ENCODE peak calls at places on chromosome X, in six cellular contexts. Q is fibroblast of the aortic adventitia, Y is HFF-Myc, J is psoas muscle, Z is colonic mucosa, F is choroid plexus epithelial cell. G is an unnamed sample.

GRCh38 chrX:11193035-11193469 is 81.9 kb downstream of the HCCS start:
- DNase-seq in Z (no peak), Y (peak; percentile 6), F (peak; percentile 24), Q (peak; percentile 47), J (no peak), G (peak; percentile 50)

GRCh38 chrX:130264573-130264972 is 4.1 kb downstream of the ZNF280C start:
- DNase-seq in J (no peak), Y (no peak), Z (no peak), F (peak; percentile 38), Q (peak; percentile 23), G (peak; percentile 20)

GRCh38 chrX:107710617-107711391 is 64.8 kb downstream of the TSC22D3 start:
- DNase-seq in J (peak; percentile 48), Q (peak; percentile 92), Y (peak; percentile 69), F (peak; percentile 97), Z (no peak), G (peak; percentile 97)

GRCh38 chrX:42127563-42127962 is 204.2 kb upstream of the CASK start:
- DNase-seq in F (no peak), Z (no peak), J (no peak), Q (no peak), Y (no peak), G (no peak)

GRCh38 chrX:155068165-155068564 is 2.8 kb downstream of the CMC4 start:
- DNase-seq in F (peak; percentile 63), Z (no peak), Y (peak; percentile 32), J (no peak), Q (peak; percentile 38), G (peak; percentile 49)

GRCh38 chrX:141924293-141924692 is 20.6 kb downstream of the MAGEC1 start:
- DNase-seq in Z (no peak), J (no peak), Q (no peak), Y (no peak), F (no peak), G (no peak)

GRCh38 chrX:107718156-107718621 is 57.4 kb downstream of the TSC22D3 start:
- DNase-seq in Z (peak; percentile 90), F (peak; percentile 92), Y (peak; percentile 33), Q (peak; percentile 89), J (peak; percentile 75), G (peak; percentile 90)

GRCh38 chrX:25079020-25079419 is 63.3 kb upstream of the ARX start:
- DNase-seq in Y (no peak), Z (no peak), J (no peak), Q (no peak), F (no peak), G (no peak)

GRCh38 chrX:72011734-72012133 is 101.1 kb downstream of the NHSL2 start:
- DNase-seq in J (no peak), Q (no peak), Y (no peak), F (no peak), Z (no peak), G (no peak)

GRCh38 chrX:21374994-21375794 is 976 bp downstream of the CNKSR2 start:
- DNase-seq in Z (no peak), Y (no peak), J (peak; percentile 47), F (no peak), Q (no peak), G (no peak)

GRCh38 chrX:39726810-39727209 is 370.9 kb downstream of the BCOR start:
- DNase-seq in Z (no peak), Q (peak; percentile 58), F (no peak), Y (peak; percentile 50), J (no peak), G (peak; percentile 74)

GRCh38 chrX:74514384-74514783 is 93.1 kb downstream of the SLC16A2 start:
- DNase-seq in J (no peak), F (peak; percentile 32), Z (no peak), Q (no peak), Y (no peak), G (no peak)

GRCh38 chrX:35101901-35102300 is 159.3 kb downstream of the FAM47B start:
- DNase-seq in Z (no peak), F (no peak), Y (no peak), Q (no peak), J (no peak), G (no peak)

DNA sequence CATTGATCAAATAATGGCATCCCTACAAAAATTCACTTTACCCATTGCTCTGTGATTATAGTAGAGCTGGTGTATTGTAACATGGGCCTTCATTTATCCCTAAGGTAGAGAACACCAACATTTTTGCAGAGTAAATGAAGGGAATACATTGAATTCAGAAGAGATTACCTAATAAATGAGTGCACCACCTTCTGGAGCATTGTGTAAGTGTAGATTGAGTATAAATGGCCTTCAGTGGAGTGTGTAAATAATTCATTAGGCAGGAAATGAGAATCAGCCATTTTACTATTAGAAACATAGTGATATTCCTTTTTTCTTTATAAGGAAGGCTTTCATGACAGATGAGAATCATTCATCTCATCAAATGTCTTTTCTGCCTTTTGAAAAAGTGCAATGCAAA is 155.8 kb downstream of the FAM47B start:
- DNase-seq in Q (peak; percentile 12), Z (no peak), F (peak; percentile 42), Y (no peak), J (no peak), G (peak; percentile 14)
- TF ChIP-seq CTCF in Q (no peak), Z (no peak), F (peak; percentile 38), Y (no peak), J (no peak), G (peak; percentile 6)

GRCh38 chrX:64977830-64978229 is 1.6 kb upstream of the ZC4H2 start:
- DNase-seq in Q (no peak), F (no peak), Z (no peak), J (no peak), Y (no peak), G (no peak)

GRCh38 chrX:64975989-64976672 is at the start of gene ZC4H2:
- DNase-seq in F (peak; percentile 82), J (peak; percentile 83), Z (peak; percentile 75), Y (peak; percentile 37), Q (peak; percentile 66), G (peak; percentile 82)

GRCh38 chrX:64977051-64977450 is 801 bp upstream of the ZC4H2 start:
- DNase-seq in Z (no peak), Y (no peak), F (no peak), Q (no peak), J (no peak), G (no peak)

GRCh38 chrX:64976673-64977040 is 407 bp upstream of the ZC4H2 start:
- DNase-seq in Y (no peak), J (no peak), Z (no peak), Q (no peak), F (no peak), G (no peak)

GRCh38 chrX:64975491-64975890 is 759 bp downstream of the ZC4H2 start:
- DNase-seq in J (peak; percentile 53), Q (peak; percentile 2), Y (no peak), F (peak; percentile 5), Z (peak; percentile 41), G (peak; percentile 15)
- H3K4me3 ChIP-seq in J (peak overlapping the region; percentile 74), Q (peak overlapping the region; percentile 69), Y (peak overlapping the region; percentile 67), F (peak overlapping the region; percentile 64), Z (peak overlapping the region; percentile 47), G (peak overlapping the region; percentile 72)

GRCh38 chrX:26848511-26848910 is 614.6 kb downstream of the PPP4R3C start:
- DNase-seq in F (peak; percentile 46), Y (no peak), Q (peak; percentile 8), Z (no peak), J (no peak), G (peak; percentile 12)

GRCh38 chrX:26851981-26852380 is 611.2 kb downstream of the PPP4R3C start:
- DNase-seq in Z (no peak), Q (peak; percentile 21), Y (no peak), F (peak; percentile 48), J (no peak), G (peak; percentile 4)
- TF ChIP-seq CTCF in Z (no peak), Q (no peak), Y (no peak), F (peak; percentile 42), J (no peak), G (no peak)

DNA sequence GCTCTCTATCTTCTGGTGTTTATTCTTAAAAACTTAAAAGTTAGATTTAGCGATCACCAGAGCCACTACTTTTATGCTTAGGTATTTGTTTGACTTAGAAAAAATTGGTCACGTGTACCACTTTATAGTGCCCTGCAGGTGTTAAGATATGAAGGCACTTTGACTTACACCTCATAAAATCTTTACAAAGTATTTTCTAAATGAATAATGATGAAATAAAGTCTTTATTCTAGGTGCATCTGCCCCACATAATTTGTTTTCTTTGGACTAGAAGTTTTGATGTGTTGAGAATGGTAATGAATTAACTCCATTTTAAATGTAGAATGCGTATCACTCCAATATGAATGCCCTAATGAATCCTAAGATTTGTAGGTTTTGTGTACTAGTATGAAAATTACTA is 2.9 kb downstream of the FMR1 start:
- DNase-seq in Q (no peak), F (no peak), Z (no peak), Y (no peak), J (no peak), G (no peak)
- H3K4me3 ChIP-seq in Q (no peak overlapping the region), F (no peak overlapping the region), Z (no peak overlapping the region), Y (no peak overlapping the region), J (peak overlapping the region; percentile 84), G (no peak overlapping the region)

DNA sequence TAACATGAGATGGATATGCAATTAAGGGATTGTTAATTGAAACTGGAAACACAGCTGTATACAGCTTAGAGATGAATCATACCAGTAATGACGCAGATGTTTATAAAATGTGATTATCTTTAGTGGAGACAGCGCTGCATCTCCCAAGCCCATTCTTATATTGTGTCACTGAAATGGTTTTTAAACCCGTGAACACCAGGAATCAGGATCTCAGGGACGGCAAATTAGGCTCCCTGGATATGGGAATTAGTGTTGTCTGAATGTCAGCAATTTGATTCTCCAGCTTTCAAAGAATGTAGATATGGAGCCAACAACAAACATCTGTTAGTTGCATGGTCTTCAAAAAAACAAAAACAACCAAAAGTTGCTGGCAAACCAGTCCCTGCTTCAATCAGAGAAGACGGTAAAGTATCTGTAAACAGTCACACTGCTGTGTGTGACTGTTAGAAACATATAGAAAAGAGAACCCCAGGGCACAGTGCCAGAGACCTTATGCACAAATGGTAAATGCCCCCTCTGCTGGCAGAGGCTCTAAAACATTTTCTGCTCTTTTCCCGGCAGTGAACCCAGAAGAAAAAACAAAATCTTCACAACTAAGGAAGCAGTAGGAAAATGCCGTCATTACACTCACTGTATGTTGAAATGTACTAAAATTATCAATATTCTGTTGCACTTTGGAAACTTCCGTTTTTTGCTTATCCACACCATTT is 351.9 kb upstream of the FTHL17 start:
- DNase-seq in J (no peak), Q (peak; percentile 11), Z (peak; percentile 34), F (peak; percentile 80), Y (peak; percentile 33), G (peak; percentile 77)
- TF ChIP-seq CTCF in J (peak; percentile 19), Q (no peak), Z (no peak), F (peak; percentile 63), Y (peak; percentile 38), G (peak; percentile 53)

GRCh38 chrX:56728752-56729151 is 291 bp upstream of the NBDY start:
- DNase-seq in F (peak; percentile 34), Y (no peak), Z (peak; percentile 21), Q (peak; percentile 25), J (no peak), G (peak; percentile 26)

GRCh38 chrX:56726609-56727008 is 2.4 kb upstream of the NBDY start:
- DNase-seq in J (no peak), Y (no peak), Z (no peak), Q (peak; percentile 72), F (peak; percentile 77), G (peak; percentile 70)

GRCh38 chrX:56729152-56729557 is at the start of gene NBDY:
- DNase-seq in J (peak; percentile 48), Q (peak; percentile 47), F (peak; percentile 55), Z (peak; percentile 49), Y (no peak), G (peak; percentile 57)

GRCh38 chrX:56727531-56727930 is 1.5 kb upstream of the NBDY start:
- DNase-seq in Q (no peak), Y (no peak), J (no peak), Z (no peak), F (no peak), G (no peak)

GRCh38 chrX:56728321-56728720 is 722 bp upstream of the NBDY start:
- DNase-seq in Q (peak; percentile 30), Z (no peak), F (peak; percentile 34), Y (no peak), J (no peak), G (peak; percentile 22)
- H3K4me3 ChIP-seq in Q (peak overlapping the region; percentile 74), Z (no peak overlapping the region), F (peak overlapping the region; percentile 74), Y (peak overlapping the region; percentile 66), J (peak overlapping the region; percentile 67), G (peak overlapping the region; percentile 75)